ENCODE peak calls at places on chromosomes 13 and 19, in five cellular contexts. G, H, S, B and W are unnamed samples.

GRCh38 chr13:32029684-32030083 is 1.9 kb upstream of the FRY start:
- ATAC-seq in B (no peak), G (no peak), H (no peak), S (no peak), W (no peak)

GRCh38 chr19:50173144-50173543 is 10.1 kb upstream of the IZUMO2 start:
- ATAC-seq in S (peak), B (peak), G (no peak), H (peak), W (no peak)

GRCh38 chr13:41944635-41945401 is 16.1 kb downstream of the VWA8 start:
- ATAC-seq in S (no peak), B (peak), H (peak), G (no peak), W (no peak)

GRCh38 chr13:92682832-92683517 is 543.6 kb upstream of the GPC6 start:
- ATAC-seq in G (peak), B (no peak), H (no peak), S (no peak), W (peak)

GRCh38 chr13:107742544-107742943 is 472.8 kb downstream of the LIG4 start:
- ATAC-seq in S (no peak), B (no peak), H (no peak), G (no peak), W (no peak)

GRCh38 chr13:105329359-105329758 is 1206.1 kb downstream of the EFNB2 start:
- ATAC-seq in H (no peak), S (no peak), B (no peak), G (no peak), W (no peak)

GRCh38 chr19:6914321-6914720 is 26.9 kb downstream of the ADGRE1 start:
- ATAC-seq in H (no peak), S (no peak), G (no peak), B (no peak), W (no peak)

GRCh38 chr13:43364210-43365041 is 341.0 kb downstream of the DNAJC15 start:
- ATAC-seq in G (peak), S (no peak), H (no peak), B (no peak), W (peak)

GRCh38 chr13:32253911-32254399 is 61.2 kb downstream of the ZAR1L start:
- ATAC-seq in B (no peak), G (peak), S (no peak), H (no peak), W (peak)

GRCh38 chr13:39835253-39835652 is 179.8 kb downstream of the COG6 start:
- ATAC-seq in G (no peak), B (peak), H (no peak), S (no peak), W (no peak)

GRCh38 chr13:71217827-71218226 is 649.2 kb downstream of the DACH1 start:
- ATAC-seq in H (no peak), B (no peak), G (peak), S (no peak), W (no peak)

GRCh38 chr13:32881074-32881791 is 135.0 kb upstream of the KL start:
- ATAC-seq in S (no peak), H (no peak), G (peak), B (no peak), W (no peak)

GRCh38 chr13:107301724-107302374 is 733.9 kb upstream of the ARGLU1 start:
- ATAC-seq in B (no peak), H (no peak), G (no peak), S (no peak), W (no peak)

GRCh38 chr13:24459234-24459633 is 53.3 kb downstream of the PARP4 start:
- ATAC-seq in B (no peak), G (no peak), H (no peak), S (no peak), W (no peak)

GRCh38 chr19:3055741-3056453 is 6.4 kb downstream of the TLE5 start:
- ATAC-seq in G (no peak), S (no peak), B (no peak), H (peak), W (no peak)

GRCh38 chr13:36275190-36276002 is 22.2 kb downstream of the CCDC169 start:
- ATAC-seq in H (peak), B (peak), S (no peak), G (peak), W (peak)

GRCh38 chr19:54653181-54653809 is 9.5 kb upstream of the LILRB4 start:
- ATAC-seq in H (peak), S (peak), G (peak), B (no peak), W (no peak)

GRCh38 chr13:98144501-98145350 is 1.8 kb downstream of the FARP1 start:
- ATAC-seq in B (peak), S (no peak), G (no peak), H (peak), W (no peak)

GRCh38 chr19:16883518-16883917 is 5.3 kb upstream of the F2RL3 start:
- ATAC-seq in H (no peak), S (no peak), G (no peak), B (no peak), W (no peak)

GRCh38 chr13:99227909-99228688 is 27.4 kb downstream of the UBAC2 start:
- ATAC-seq in S (no peak), H (no peak), G (no peak), B (no peak), W (no peak)

GRCh38 chr19:9498183-9498902 is at the start of gene ZNF560:
- ATAC-seq in H (no peak), S (peak), G (no peak), B (no peak), W (no peak)

GRCh38 chr13:100521912-100522490 is 66.6 kb downstream of the GGACT start:
- ATAC-seq in G (no peak), S (no peak), B (no peak), H (no peak), W (no peak)

GRCh38 chr19:49335784-49336481 is 727 bp downstream of the CD37 start:
- ATAC-seq in H (no peak), S (no peak), B (no peak), G (no peak), W (no peak)

GRCh38 chr19:28632357-28633076 is 580.4 kb downstream of the UQCRFS1 start:
- ATAC-seq in B (no peak), S (peak), H (no peak), G (peak), W (no peak)

GRCh38 chr13:20980420-20980819 is 77.9 kb upstream of the XPO4 start:
- ATAC-seq in H (no peak), B (no peak), G (no peak), S (no peak), W (no peak)

GRCh38 chr13:99031725-99032298 is 53.9 kb upstream of the DOCK9 start:
- ATAC-seq in G (no peak), S (no peak), B (no peak), H (no peak), W (peak)

GRCh38 chr13:67867206-67867605 is 637.1 kb upstream of the PCDH9 start:
- ATAC-seq in G (no peak), S (no peak), H (no peak), B (no peak), W (no peak)

GRCh38 chr19:29263305-29264080 is 50.5 kb upstream of the UQCRFS1 start:
- ATAC-seq in H (peak), G (peak), S (peak), B (peak), W (no peak)

GRCh38 chr13:40665061-40665753 is 1.2 kb downstream of the FOXO1 start:
- ATAC-seq in B (peak), S (peak), H (peak), G (peak), W (peak)

GRCh38 chr19:18495204-18495911 is 26.5 kb downstream of the ELL start:
- ATAC-seq in H (peak), G (no peak), S (no peak), B (no peak), W (no peak)

GRCh38 chr13:41007359-41008118 is 11.6 kb downstream of the ELF1 start:
- ATAC-seq in B (peak), H (peak), G (peak), S (peak), W (no peak)

GRCh38 chr13:45341034-45341798 is at the start of gene TPT1:
- ATAC-seq in S (peak), B (peak), G (peak), H (peak), W (peak)

GRCh38 chr13:51266642-51267041 is 44.4 kb downstream of the FAM124A start:
- ATAC-seq in G (no peak), B (no peak), S (no peak), H (no peak), W (no peak)

GRCh38 chr19:29680447-29680846 is 15.2 kb downstream of the PLEKHF1 start:
- ATAC-seq in B (no peak), G (peak), H (no peak), S (no peak), W (no peak)

GRCh38 chr19:1125601-1126533 is 22.1 kb downstream of the GPX4 start:
- ATAC-seq in S (no peak), H (no peak), G (no peak), B (no peak), W (no peak)

GRCh38 chr13:49806126-49806536 is 13.6 kb upstream of the KPNA3 start:
- ATAC-seq in S (no peak), G (no peak), B (peak), H (no peak), W (no peak)

GRCh38 chr13:110116072-110116487 is 190.9 kb downstream of the COL4A1 start:
- ATAC-seq in G (peak), B (peak), S (peak), H (peak), W (peak)

GRCh38 chr19:3229888-3230496 is 5.5 kb downstream of the CELF5 start:
- ATAC-seq in H (no peak), S (no peak), B (no peak), G (no peak), W (no peak)

GRCh38 chr13:101025925-101026324 is 351.3 kb upstream of the TMTC4 start:
- ATAC-seq in G (no peak), B (no peak), H (no peak), S (no peak), W (no peak)

GRCh38 chr19:19627716-19628498 is at the start of gene LPAR2:
- ATAC-seq in S (no peak), H (peak), B (no peak), G (peak), W (peak)
- TF ChIP-seq POLR2A in S (no peak), H (no peak), B (no peak), G (peak), W (no peak)

GRCh38 chr13:34430294-34430693 is 511.8 kb upstream of the NBEA start:
- ATAC-seq in S (no peak), B (no peak), H (no peak), G (no peak), W (no peak)
- TF ChIP-seq CTCF in S (no peak), B (no peak), H (no peak), G (no peak), W (no peak)

DNA sequence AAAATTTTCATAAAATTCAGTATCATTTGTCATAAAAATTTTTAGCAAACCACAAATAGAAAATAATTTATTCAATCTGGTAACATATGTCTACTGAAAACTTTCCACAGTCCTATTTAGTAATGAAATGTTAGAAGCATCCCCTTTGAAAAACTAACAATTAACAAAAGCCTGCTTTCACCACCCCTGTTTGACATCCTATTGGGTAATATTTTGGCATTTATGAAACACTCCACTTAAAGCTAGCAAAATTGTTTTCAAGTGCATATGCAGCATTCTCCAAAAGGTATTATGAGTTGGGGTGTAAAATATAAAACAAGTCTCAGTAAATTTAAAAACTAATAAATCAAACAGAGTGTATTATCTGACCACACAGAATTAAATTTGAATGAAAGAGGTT is 189.4 kb downstream of the NBEA start:
- ATAC-seq in S (no peak), G (no peak), H (no peak), B (no peak), W (no peak)
- TF ChIP-seq POLR2A in S (no peak), G (no peak), H (no peak), B (no peak), W (no peak)

GRCh38 chr13:29771247-29771646 is 79.2 kb downstream of the UBL3 start:
- ATAC-seq in G (peak), H (peak), S (no peak), B (peak), W (no peak)
- TF ChIP-seq CTCF in G (peak), H (peak), S (peak), B (peak), W (peak)

GRCh38 chr19:45616709-45617027 is 14.7 kb upstream of the GPR4 start:
- ATAC-seq in S (peak), B (no peak), H (no peak), G (no peak), W (no peak)

GRCh38 chr19:45615795-45616708 is 14.0 kb upstream of the GPR4 start:
- ATAC-seq in B (peak), G (peak), H (peak), S (peak), W (peak)

GRCh38 chr19:45608948-45609347 is 6.9 kb upstream of the GPR4 start:
- ATAC-seq in B (no peak), G (no peak), H (no peak), S (no peak), W (no peak)

GRCh38 chr19:45613926-45614725 is 12.1 kb upstream of the GPR4 start:
- ATAC-seq in S (no peak), H (peak), G (peak), B (no peak), W (peak)
- TF ChIP-seq POLR2A in S (no peak), H (no peak), G (no peak), B (no peak), W (no peak)

GRCh38 chr19:45403272-45403671 is 1.6 kb downstream of the PPP1R13L start:
- ATAC-seq in G (no peak), B (no peak), S (no peak), H (no peak), W (no peak)

GRCh38 chr19:45403781-45404556 is 900 bp downstream of the PPP1R13L start:
- ATAC-seq in B (peak), H (peak), S (peak), G (no peak), W (no peak)

GRCh38 chr19:45404557-45405434 is at the start of gene PPP1R13L:
- ATAC-seq in G (peak), B (peak), H (peak), S (peak), W (peak)

GRCh38 chr19:45401815-45402468 is 2.9 kb downstream of the PPP1R13L start:
- ATAC-seq in B (no peak), H (no peak), G (no peak), S (no peak), W (no peak)

DNA sequence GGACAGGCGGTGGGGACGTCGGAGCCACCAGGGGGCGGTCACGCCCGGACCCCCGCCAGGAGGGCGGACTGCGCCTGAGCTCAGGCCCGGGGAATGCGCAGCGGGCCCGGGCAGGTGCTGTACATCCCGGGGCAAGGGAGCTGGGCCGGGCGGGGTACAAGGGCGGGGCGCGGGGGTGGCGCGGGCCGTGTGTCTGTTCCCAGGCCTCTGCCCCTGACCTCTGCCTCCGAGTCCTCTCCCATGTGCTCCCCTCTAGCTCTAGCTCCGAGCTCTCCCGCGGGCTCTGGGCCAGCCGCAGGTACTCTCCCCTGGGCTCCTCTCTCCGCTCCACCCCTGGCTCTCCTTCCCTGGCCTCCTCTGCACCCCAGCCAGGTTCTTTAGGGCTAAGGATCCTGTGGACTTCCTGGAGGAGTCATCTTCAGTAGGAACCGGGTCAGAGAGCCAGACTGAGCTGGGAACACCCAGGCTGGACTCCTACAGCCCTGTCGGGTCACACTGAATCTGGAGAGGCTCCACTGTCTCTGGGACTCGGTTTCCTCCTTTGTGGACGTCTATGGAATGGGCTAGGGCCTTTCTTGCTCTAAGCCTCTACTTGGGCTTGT is 2.3 kb downstream of the PPP1R13L start:
- ATAC-seq in G (no peak), H (peak), S (peak), B (no peak), W (no peak)
- TF ChIP-seq CTCF in G (peak), H (peak), S (peak), B (no peak), W (no peak)

GRCh38 chr19:4360081-4360569 is 16.8 kb downstream of the MPND start:
- ATAC-seq in B (no peak), G (no peak), H (no peak), S (no peak), W (no peak)
- TF ChIP-seq POLR2A in B (no peak), G (no peak), H (no peak), S (no peak), W (no peak)

DNA sequence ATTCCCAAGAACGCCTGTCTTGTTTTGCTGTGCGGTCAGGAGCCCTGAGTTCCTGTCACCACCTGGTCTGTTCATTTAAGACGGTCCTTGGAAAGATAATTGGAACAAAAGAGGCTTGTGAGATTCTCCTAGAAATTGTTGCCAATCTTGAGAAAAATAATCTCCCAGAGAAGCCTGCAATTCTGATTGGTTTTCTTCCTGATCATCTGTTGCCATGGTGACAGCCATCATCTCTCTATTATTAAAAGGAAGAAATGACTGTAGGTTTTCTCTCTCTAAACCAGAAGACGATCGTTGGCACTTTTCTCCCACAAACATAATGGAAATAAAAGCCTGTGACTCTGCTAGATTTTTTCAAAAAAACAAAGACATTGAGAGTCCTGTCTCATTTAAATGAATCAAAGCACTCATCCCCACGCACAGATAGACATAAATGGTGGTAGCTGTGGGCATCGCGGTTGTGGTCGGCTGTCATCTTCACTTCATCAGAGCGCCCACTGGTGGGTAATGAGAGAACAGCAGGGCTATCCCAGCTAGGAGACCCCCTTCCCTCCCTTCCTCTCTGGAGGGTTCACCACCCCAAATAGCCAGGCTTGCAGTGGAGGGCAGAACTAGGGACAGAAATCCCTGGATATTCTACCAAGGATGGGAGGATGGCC is 21.7 kb upstream of the CALM3 start:
- ATAC-seq in B (no peak), H (peak), S (no peak), G (no peak), W (no peak)
- TF ChIP-seq CTCF in B (no peak), H (peak), S (no peak), G (no peak), W (no peak)

GRCh38 chr19:14113762-14114414 is 3.7 kb downstream of the PRKACA start:
- ATAC-seq in S (peak), G (no peak), H (no peak), B (no peak), W (no peak)

GRCh38 chr19:14115761-14116160 is 1.8 kb downstream of the PRKACA start:
- ATAC-seq in B (no peak), S (no peak), H (no peak), G (no peak), W (no peak)

GRCh38 chr19:14112809-14113385 is 4.7 kb downstream of the PRKACA start:
- ATAC-seq in G (no peak), S (no peak), H (no peak), B (no peak), W (no peak)

GRCh38 chr19:14114854-14115253 is 2.7 kb downstream of the PRKACA start:
- ATAC-seq in S (no peak), H (peak), G (no peak), B (no peak), W (no peak)

DNA sequence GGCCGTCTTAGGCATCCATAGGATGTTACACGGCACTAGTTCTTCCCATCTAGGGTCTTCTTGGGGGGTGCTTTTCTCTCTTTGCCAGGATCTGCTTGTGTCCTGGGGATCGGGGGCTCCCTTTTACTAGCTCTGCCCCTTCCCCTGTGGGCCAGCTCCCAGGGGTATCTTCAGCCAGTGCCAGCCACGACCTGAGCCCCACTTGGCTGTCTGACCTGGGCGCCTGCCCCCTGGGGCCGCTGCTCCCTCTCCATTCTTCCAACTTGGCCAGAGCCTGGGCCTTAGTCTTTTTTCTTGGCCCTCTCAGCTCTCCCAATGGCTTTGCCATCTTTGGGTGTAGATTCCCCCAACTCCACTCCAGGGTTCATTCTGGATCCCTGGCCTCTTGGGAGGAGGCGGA is 3.1 kb downstream of the PRKACA start:
- ATAC-seq in S (no peak), H (no peak), B (no peak), G (no peak), W (no peak)
- TF ChIP-seq POLR2A in S (no peak), H (no peak), B (no peak), G (no peak), W (no peak)

GRCh38 chr19:39060130-39060529 is 24.0 kb upstream of the ACP7 start:
- ATAC-seq in S (no peak), B (no peak), H (no peak), G (no peak), W (no peak)
- TF ChIP-seq CTCF in S (no peak), B (no peak), H (no peak), G (no peak), W (no peak)